ENCODE peak calls at places on chromosomes 6 and 20, in eight cellular contexts. E, Y, O, W, R, G, M and F are unnamed samples.
A peak's percentile ranks its signal among the peaks of the same experiment; 100 is the strongest.

GRCh38 chr6:161415302-161415855 is 141.5 kb upstream of the AGPAT4 start:
- DNase-seq in G (no peak), R (no peak), E (no peak), M (no peak), O (no peak), W (no peak), Y (peak; percentile 26), F (no peak)

GRCh38 chr6:159117031-159117430 is 52.2 kb upstream of the FNDC1 start:
- DNase-seq in G (no peak), W (peak; percentile 82), E (no peak), R (no peak), M (no peak), Y (no peak), O (no peak), F (peak; percentile 88)

GRCh38 chr20:3041818-3042504 is 1.5 kb upstream of the GNRH2 start:
- DNase-seq in W (no peak), R (no peak), M (peak; percentile 62), O (no peak), G (no peak), E (no peak), Y (no peak), F (no peak)

GRCh38 chr6:53793318-53793975 is 1.4 kb upstream of the LRRC1 start:
- DNase-seq in Y (peak; percentile 52), G (peak; percentile 70), M (no peak), O (peak; percentile 28), E (peak; percentile 48), R (peak; percentile 57), W (no peak), F (peak; percentile 77)

GRCh38 chr6:36478051-36478526 is 35.3 kb downstream of the KCTD20 start:
- DNase-seq in R (no peak), W (no peak), O (no peak), G (no peak), E (no peak), M (no peak), Y (no peak), F (no peak)

GRCh38 chr6:37429352-37429750 is 3.7 kb upstream of the CMTR1 start:
- DNase-seq in R (no peak), Y (no peak), E (no peak), M (no peak), W (no peak), O (no peak), G (no peak), F (peak; percentile 4)

GRCh38 chr6:21710908-21711627 is 117.5 kb downstream of the SOX4 start:
- DNase-seq in W (no peak), Y (no peak), M (no peak), O (no peak), G (no peak), E (no peak), R (no peak), F (no peak)

GRCh38 chr6:5175635-5176034 is 85.1 kb downstream of the LYRM4 start:
- DNase-seq in Y (no peak), M (no peak), W (no peak), E (no peak), O (no peak), G (no peak), R (no peak), F (no peak)

GRCh38 chr6:150775804-150776203 is 89.7 kb upstream of the MTHFD1L start:
- DNase-seq in E (no peak), M (peak; percentile 51), G (no peak), R (no peak), W (no peak), O (peak; percentile 52), Y (peak; percentile 26), F (no peak)

GRCh38 chr20:45436732-45437485 is 21.0 kb downstream of the PIGT start:
- DNase-seq in Y (peak; percentile 89), G (peak; percentile 93), M (peak; percentile 90), W (peak; percentile 81), O (peak; percentile 88), R (peak; percentile 81), E (peak; percentile 86), F (peak; percentile 82)

GRCh38 chr6:28340310-28340709 is 4.4 kb upstream of the ZSCAN31 start:
- DNase-seq in G (no peak), W (no peak), R (no peak), M (no peak), E (no peak), O (no peak), Y (no peak), F (no peak)

GRCh38 chr6:21931641-21932335 is 338.2 kb downstream of the SOX4 start:
- DNase-seq in G (no peak), R (no peak), M (no peak), E (no peak), Y (no peak), O (no peak), W (peak; percentile 88), F (no peak)

GRCh38 chr20:57795977-57796560 is 86.3 kb upstream of the PMEPA1 start:
- DNase-seq in M (no peak), W (no peak), E (no peak), Y (no peak), R (no peak), G (no peak), O (no peak), F (no peak)

GRCh38 chr20:57795347-57795697 is 85.5 kb upstream of the PMEPA1 start:
- DNase-seq in W (peak; percentile 24), R (no peak), Y (no peak), G (no peak), O (no peak), M (no peak), E (no peak), F (peak; percentile 13)

GRCh38 chr20:57792386-57793095 is 82.7 kb upstream of the PMEPA1 start:
- DNase-seq in G (no peak), O (no peak), R (no peak), M (no peak), E (no peak), Y (no peak), W (no peak), F (peak; percentile 35)

GRCh38 chr20:57793421-57793820 is 83.6 kb upstream of the PMEPA1 start:
- DNase-seq in E (no peak), R (no peak), M (no peak), Y (no peak), O (no peak), W (no peak), G (no peak), F (no peak)

DNA sequence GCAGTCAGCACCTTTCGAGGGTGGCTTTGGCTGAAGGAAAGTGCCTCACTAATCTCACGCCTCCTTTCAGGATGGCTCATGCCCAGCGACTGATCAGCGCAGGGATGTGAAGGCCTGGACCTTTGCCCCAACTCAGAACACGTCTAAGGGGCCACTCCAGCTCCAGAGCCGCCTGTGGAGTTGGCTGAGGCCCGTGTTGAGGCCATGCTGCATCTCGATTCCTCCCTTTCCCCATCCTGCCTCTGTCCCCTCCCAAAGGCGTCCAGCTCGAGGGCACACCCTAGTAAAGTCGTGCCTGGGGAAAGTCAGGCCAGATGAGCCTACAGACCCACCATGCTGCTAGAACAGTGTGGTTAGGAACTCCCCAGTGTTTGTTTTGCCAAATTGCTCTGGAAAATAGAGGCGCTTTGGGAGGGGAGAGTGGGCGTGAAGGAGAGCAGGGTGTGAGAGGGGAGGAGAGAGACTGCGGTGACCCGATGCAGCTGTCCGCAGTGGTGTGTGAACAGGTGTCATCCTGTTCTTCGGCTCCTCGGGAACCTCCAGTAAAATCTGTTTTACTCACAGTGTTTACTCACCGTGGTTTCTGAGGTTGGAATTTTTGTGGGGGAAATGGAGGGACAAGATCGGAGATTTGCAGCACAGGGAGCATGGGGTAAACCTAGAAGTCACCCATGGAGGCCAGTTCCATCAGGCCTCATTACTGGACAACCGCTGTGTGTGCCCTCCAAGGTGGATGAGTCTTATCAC is 85.0 kb upstream of the PMEPA1 start:
- DNase-seq in R (no peak), E (no peak), W (peak; percentile 38), Y (no peak), M (no peak), O (no peak), G (no peak), F (no peak)
- TF ChIP-seq CTCF in R (no peak), E (no peak), W (no peak), Y (no peak), M (no peak), O (no peak), G (no peak), F (no peak)

GRCh38 chr6:96794980-96795379 is 42.3 kb downstream of the GPR63 start:
- DNase-seq in M (no peak), E (no peak), O (no peak), Y (no peak), R (no peak), W (peak; percentile 10), G (no peak), F (no peak)
- TF ChIP-seq CTCF in M (no peak), E (no peak), O (no peak), Y (no peak), R (no peak), W (no peak), G (no peak), F (no peak)

GRCh38 chr20:33419140-33419974 is 18.0 kb upstream of the CDK5RAP1 start:
- DNase-seq in M (no peak), Y (no peak), E (no peak), G (no peak), W (no peak), O (peak; percentile 87), R (no peak), F (no peak)

GRCh38 chr20:33412484-33412838 is 11.1 kb upstream of the CDK5RAP1 start:
- DNase-seq in E (no peak), W (no peak), G (no peak), R (no peak), O (no peak), Y (no peak), M (peak; percentile 63), F (no peak)

GRCh38 chr20:33418033-33418432 is 16.7 kb upstream of the CDK5RAP1 start:
- DNase-seq in Y (no peak), M (no peak), G (no peak), W (no peak), E (no peak), O (no peak), R (no peak), F (no peak)

GRCh38 chr20:33411711-33412483 is 10.6 kb upstream of the CDK5RAP1 start:
- DNase-seq in O (no peak), W (no peak), E (no peak), G (no peak), M (no peak), Y (no peak), R (no peak), F (no peak)

DNA sequence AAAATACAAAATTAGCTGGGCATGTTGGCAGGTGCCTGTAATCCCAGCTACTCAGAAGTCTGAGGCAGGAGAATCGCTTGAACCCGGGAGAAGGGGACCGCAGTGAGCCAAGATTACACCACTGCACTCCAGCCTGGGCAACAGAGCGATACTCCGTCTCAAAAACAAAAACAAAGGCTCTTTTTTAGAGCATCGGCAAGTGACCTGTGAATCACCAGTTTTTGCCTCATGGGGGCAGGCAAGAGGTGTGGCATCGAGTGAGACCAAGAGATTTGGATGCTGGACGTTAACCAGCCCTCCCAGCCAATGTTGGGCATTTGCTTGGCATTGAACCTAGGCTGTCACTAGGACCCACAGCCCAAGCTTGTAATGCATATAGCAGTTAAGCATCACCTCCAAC is 14.6 kb upstream of the CDK5RAP1 start:
- DNase-seq in R (no peak), W (peak; percentile 47), Y (peak; percentile 48), M (no peak), O (peak; percentile 37), G (no peak), E (no peak), F (peak; percentile 77)
- TF ChIP-seq CTCF in R (peak; percentile 10), W (peak; percentile 61), Y (peak; percentile 51), M (peak; percentile 26), O (peak; percentile 56), G (peak; percentile 38), E (peak; percentile 30), F (peak; percentile 42)

DNA sequence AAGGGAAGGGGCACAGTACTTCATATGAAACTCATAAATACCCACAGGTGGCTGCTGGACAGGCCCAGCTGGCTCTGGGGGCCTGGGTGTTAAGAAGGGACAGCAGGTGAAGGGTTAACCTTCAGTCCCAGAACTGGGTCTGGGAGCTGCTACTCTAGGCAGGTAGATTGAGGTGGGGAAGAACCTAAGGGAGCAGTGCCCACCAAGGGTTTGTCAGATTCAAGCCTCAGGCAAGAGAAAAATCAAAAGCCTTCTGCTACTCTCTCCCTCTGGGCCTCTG is 5.6 kb downstream of the RPL10A start:
- DNase-seq in W (no peak), M (no peak), G (no peak), E (no peak), O (no peak), Y (no peak), R (no peak), F (no peak)
- TF ChIP-seq CTCF in W (no peak), M (no peak), G (no peak), E (no peak), O (no peak), Y (no peak), R (no peak), F (no peak)